ENCODE peak calls at places on chromosomes 6 and 20, in seven cellular contexts. E is suprapubic skin, R is heart left ventricle, V is spleen, H is tibial nerve, J is Peyer's patch, S is ovary. W is an unnamed sample.
A peak's percentile ranks its signal among the peaks of the same experiment; 100 is the strongest.

GRCh38 chr20:45055056-45055455 is 45.9 kb downstream of the KCNS1 start:
- DNase-seq in E (no peak), R (no peak), V (no peak), H (no peak), J (no peak), S (no peak), W (no peak)

GRCh38 chr6:20708367-20709124 is 174.3 kb downstream of the CDKAL1 start:
- DNase-seq in E (no peak), R (no peak), V (no peak), H (no peak), J (no peak), S (no peak), W (no peak)

GRCh38 chr6:42988486-42989020 is 4.2 kb downstream of the PPP2R5D start:
- DNase-seq in E (no peak), R (no peak), V (no peak), H (peak; percentile 18), J (no peak), S (no peak), W (no peak)

GRCh38 chr6:34267746-34268145 is 18.9 kb upstream of the SMIM29 start:
- DNase-seq in E (no peak), R (no peak), V (no peak), H (no peak), J (no peak), S (no peak), W (no peak)

GRCh38 chr20:36848078-36848660 is 27.8 kb upstream of the TLDC2 start:
- DNase-seq in E (no peak), R (peak; percentile 81), V (no peak), H (peak; percentile 53), J (peak; percentile 63), S (no peak), W (no peak)

GRCh38 chr6:3627501-3627900 is 124.0 kb downstream of the PXDC1 start:
- DNase-seq in E (no peak), R (no peak), V (peak; percentile 28), H (no peak), J (no peak), S (no peak), W (no peak)

GRCh38 chr6:118800394-118801071 is 93.4 kb upstream of the ASF1A start:
- DNase-seq in E (peak; percentile 86), R (peak; percentile 80), V (peak; percentile 80), H (peak; percentile 97), J (peak; percentile 95), S (peak; percentile 68), W (peak; percentile 66)

GRCh38 chr20:36575066-36575743 is 1.8 kb downstream of the TGIF2 start:
- DNase-seq in E (peak; percentile 80), R (peak; percentile 77), V (no peak), H (peak; percentile 38), J (peak; percentile 66), S (peak; percentile 85), W (peak; percentile 65)

GRCh38 chr6:149716181-149716580 is 1.7 kb downstream of the LATS1 start:
- DNase-seq in E (no peak), R (no peak), V (no peak), H (no peak), J (no peak), S (no peak), W (no peak)

GRCh38 chr6:149719531-149719930 is 1.6 kb upstream of the LATS1 start:
- DNase-seq in E (no peak), R (no peak), V (no peak), H (no peak), J (no peak), S (no peak), W (no peak)

GRCh38 chr6:149716584-149716983 is 1.3 kb downstream of the LATS1 start:
- DNase-seq in E (no peak), R (no peak), V (no peak), H (no peak), J (no peak), S (no peak), W (no peak)

GRCh38 chr6:149717255-149717587 is 680 bp downstream of the LATS1 start:
- DNase-seq in E (no peak), R (no peak), V (no peak), H (no peak), J (no peak), S (no peak), W (no peak)

DNA sequence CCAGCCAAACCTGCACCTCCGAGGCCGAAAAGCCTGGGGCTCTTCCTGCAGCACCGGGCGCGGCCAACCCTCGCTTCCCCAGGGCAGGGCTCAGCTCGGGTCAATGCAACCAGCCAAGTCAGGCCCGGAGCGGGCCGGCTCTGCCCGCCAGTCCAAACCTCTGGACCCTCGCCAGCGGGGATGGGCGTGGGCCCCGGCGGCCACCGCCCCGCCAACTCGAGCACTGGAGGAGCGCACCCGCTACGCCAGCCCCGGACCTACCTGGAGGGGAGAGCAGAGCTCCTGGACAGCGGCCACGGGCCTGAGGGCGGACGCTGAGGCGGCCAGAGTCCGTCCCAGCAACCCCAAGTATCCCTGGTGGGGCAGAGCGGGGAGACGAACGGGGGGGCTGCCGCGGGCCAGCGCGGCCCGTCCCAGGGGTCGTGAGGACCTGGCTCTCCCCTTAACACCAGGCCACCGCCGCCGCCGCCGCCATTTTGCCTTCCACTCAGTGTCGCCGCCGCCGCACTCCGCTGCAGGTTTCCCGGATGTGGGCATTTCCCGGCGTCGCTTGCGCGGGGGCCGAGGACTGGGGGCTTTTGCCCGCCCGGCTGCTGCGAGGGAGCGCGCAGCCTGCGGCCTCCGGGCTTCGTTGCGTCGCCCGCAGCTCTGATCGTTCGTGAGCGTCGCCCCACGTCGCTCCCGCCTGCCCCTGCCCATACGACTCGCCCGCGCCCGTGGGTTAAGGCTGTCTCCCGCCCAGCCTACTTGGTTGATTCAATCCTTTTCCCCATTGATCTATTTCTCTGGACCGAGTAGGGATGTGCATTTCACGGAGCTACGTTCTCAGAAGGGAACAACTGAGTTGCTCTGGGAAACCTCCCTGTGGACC is at the start of gene LATS1:
- DNase-seq in E (peak; percentile 96), R (peak; percentile 95), V (peak; percentile 98), H (peak; percentile 84), J (peak; percentile 95), S (peak; percentile 94), W (peak; percentile 93)
- TF ChIP-seq POLR2A in E (peak; percentile 48), R (no peak), V (peak; percentile 50), H (peak; percentile 19), J (peak; percentile 73), S (peak; percentile 77), W (peak; percentile 93)

GRCh38 chr20:1667510-1668085 is 10.0 kb upstream of the SIRPG start:
- DNase-seq in E (no peak), R (no peak), V (no peak), H (no peak), J (no peak), S (no peak), W (no peak)
- H3K27ac ChIP-seq in E (no peak overlapping the region), R (no peak overlapping the region), V (no peak overlapping the region), H (no peak overlapping the region), J (peak overlapping the region; percentile 2), S (no peak overlapping the region), W (no peak overlapping the region)

GRCh38 chr6:32969685-32970412 is 1.5 kb downstream of the BRD2 start:
- DNase-seq in E (peak; percentile 86), R (peak; percentile 86), V (peak; percentile 92), H (peak; percentile 86), J (peak; percentile 89), S (peak; percentile 82), W (peak; percentile 87)

GRCh38 chr6:32972353-32973143 is 4.2 kb downstream of the BRD2 start:
- DNase-seq in E (no peak), R (peak; percentile 58), V (peak; percentile 94), H (no peak), J (peak; percentile 79), S (no peak), W (peak; percentile 62)

GRCh38 chr6:32971581-32972352 is 3.4 kb downstream of the BRD2 start:
- DNase-seq in E (peak; percentile 99), R (peak; percentile 99), V (peak; percentile 100), H (peak; percentile 99), J (peak; percentile 100), S (peak; percentile 100), W (peak; percentile 100)

GRCh38 chr6:32970413-32971244 is 2.2 kb downstream of the BRD2 start:
- DNase-seq in E (peak; percentile 92), R (peak; percentile 94), V (peak; percentile 97), H (peak; percentile 83), J (peak; percentile 92), S (peak; percentile 92), W (peak; percentile 94)

DNA sequence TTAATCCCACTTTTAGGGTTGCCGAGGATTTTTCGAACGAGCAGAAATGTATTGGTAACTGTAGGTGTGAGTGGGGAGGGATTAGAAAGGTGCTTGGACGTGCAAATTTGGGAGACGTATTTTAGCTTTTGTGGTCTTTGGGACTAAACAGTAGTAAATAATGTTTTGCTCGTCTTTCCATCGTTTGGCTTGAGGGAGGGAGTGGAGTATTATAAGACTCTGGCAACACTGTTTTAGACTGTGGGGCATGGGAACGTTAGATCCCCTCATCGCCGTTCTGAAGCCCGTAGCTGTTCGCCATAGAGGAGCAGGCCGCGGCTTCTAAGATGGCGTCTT is 2.8 kb downstream of the BRD2 start:
- DNase-seq in E (no peak), R (no peak), V (no peak), H (no peak), J (no peak), S (no peak), W (no peak)
- TF ChIP-seq POLR2A in E (no peak), R (no peak), V (no peak), H (no peak), J (no peak), S (no peak), W (no peak)

GRCh38 chr6:14210663-14211595 is 93.4 kb downstream of the CD83 start:
- DNase-seq in E (peak; percentile 94), R (peak; percentile 96), V (peak; percentile 98), H (peak; percentile 76), J (peak; percentile 97), S (peak; percentile 96), W (peak; percentile 96)
- H3K27ac ChIP-seq in E (peak overlapping the region; percentile 66), R (peak overlapping the region; percentile 95), V (peak overlapping the region; percentile 87), H (peak overlapping the region; percentile 76), J (peak overlapping the region; percentile 83), S (peak overlapping the region; percentile 74), W (peak overlapping the region; percentile 83)

GRCh38 chr20:16352751-16353150 is 220.5 kb downstream of the KIF16B start:
- DNase-seq in E (no peak), R (no peak), V (no peak), H (no peak), J (no peak), S (no peak), W (no peak)
- TF ChIP-seq POLR2A in E (no peak), R (no peak), V (no peak), H (no peak), J (no peak), S (no peak), W (no peak)

GRCh38 chr6:83770910-83771309 is 62.0 kb upstream of the SNAP91 start:
- DNase-seq in E (no peak), R (no peak), V (no peak), H (no peak), J (no peak), S (no peak), W (no peak)

GRCh38 chr6:83767033-83767432 is 58.1 kb upstream of the SNAP91 start:
- DNase-seq in E (no peak), R (no peak), V (no peak), H (no peak), J (no peak), S (no peak), W (no peak)
- H3K27ac ChIP-seq in E (no peak overlapping the region), R (no peak overlapping the region), V (no peak overlapping the region), H (no peak overlapping the region), J (no peak overlapping the region), S (no peak overlapping the region), W (no peak overlapping the region)